ENCODE peak calls at places on chromosomes 16 and 17, in four cellular contexts. N is skeletal muscle cell, O is progenitor cell of endocrine pancreas, X is endodermal cell. U is an unnamed sample.

GRCh38 chr17:61393904-61394629 is 5.6 kb upstream of the TBX2 start:
- DNase-seq in O (no peak), X (peak), N (no peak), U (peak)

GRCh38 chr16:27316038-27316680 is 2.4 kb downstream of the IL4R start:
- DNase-seq in N (no peak), X (peak), O (no peak), U (no peak)

GRCh38 chr17:8964801-8965393 is 610 bp downstream of the PIK3R5 start:
- DNase-seq in X (no peak), O (no peak), N (no peak), U (peak)

GRCh38 chr17:82015311-82015971 is 7.2 kb downstream of the CENPX start:
- DNase-seq in X (no peak), N (no peak), O (no peak), U (no peak)

GRCh38 chr16:69494993-69495392 is 70.6 kb downstream of the CYB5B start:
- DNase-seq in X (peak), O (no peak), N (no peak), U (peak)

GRCh38 chr16:47699090-47699489 is 238.0 kb downstream of the PHKB start:
- DNase-seq in X (no peak), O (no peak), N (no peak), U (no peak)

GRCh38 chr16:83606486-83607030 is 201.2 kb upstream of the HSBP1 start:
- DNase-seq in X (peak), O (no peak), N (no peak), U (no peak)

GRCh38 chr16:21167360-21167759 is 8.9 kb downstream of the LDAF1 start:
- DNase-seq in O (no peak), X (no peak), N (peak), U (no peak)

GRCh38 chr17:44607836-44608690 is 48.2 kb upstream of the MEIOC start:
- DNase-seq in X (peak), O (peak), N (peak), U (peak)

GRCh38 chr17:31321481-31321880 is at the start of gene EVI2A:
- DNase-seq in X (no peak), O (no peak), N (peak), U (no peak)

GRCh38 chr17:18256351-18256750 is 2.2 kb downstream of the FLII start:
- DNase-seq in X (no peak), O (no peak), N (no peak), U (no peak)

GRCh38 chr17:16258916-16259315 is 41.9 kb downstream of the PIGL start:
- DNase-seq in O (no peak), N (peak), X (no peak), U (no peak)

GRCh38 chr17:16922386-16923096 is 49.4 kb downstream of the TNFRSF13B start:
- DNase-seq in N (no peak), X (peak), O (no peak), U (no peak)

GRCh38 chr16:4936181-4936990 is 562 bp downstream of the PPL start:
- DNase-seq in X (peak), O (peak), N (no peak), U (peak)

GRCh38 chr17:81053043-81053970 is 18.4 kb downstream of the BAIAP2 start:
- DNase-seq in O (no peak), X (no peak), N (no peak), U (no peak)

GRCh38 chr17:8681175-8681949 is 50.8 kb upstream of the MYH10 start:
- DNase-seq in N (peak), X (no peak), O (no peak), U (no peak)

GRCh38 chr17:68196394-68197090 is 51.3 kb upstream of the AMZ2 start:
- DNase-seq in X (no peak), O (no peak), N (no peak), U (peak)

GRCh38 chr17:34584805-34585416 is 5.5 kb downstream of the TMEM132E start:
- DNase-seq in N (no peak), X (no peak), O (no peak), U (no peak)

GRCh38 chr16:60605176-60605575 is 1431.1 kb downstream of the CDH8 start:
- DNase-seq in X (peak), N (no peak), O (no peak), U (peak)

GRCh38 chr16:27749946-27750345 is 200.0 kb downstream of the KATNIP start:
- DNase-seq in X (no peak), O (no peak), N (no peak), U (no peak)

GRCh38 chr17:67582632-67583230 is 135.0 kb upstream of the NOL11 start:
- DNase-seq in O (no peak), N (no peak), X (peak), U (peak)

GRCh38 chr17:40416671-40417070 is 1.0 kb downstream of the TOP2A start:
- DNase-seq in N (no peak), O (no peak), X (no peak), U (no peak)

GRCh38 chr16:71514476-71514875 is 11.8 kb upstream of the CHST4 start:
- DNase-seq in O (no peak), X (no peak), N (no peak), U (no peak)

GRCh38 chr17:45177563-45177962 is 15.9 kb downstream of the HEXIM2 start:
- DNase-seq in X (no peak), N (no peak), O (no peak), U (no peak)

GRCh38 chr16:57609541-57610401 is 18.7 kb upstream of the ADGRG1 start:
- DNase-seq in O (no peak), N (no peak), X (peak), U (peak)

GRCh38 chr16:6492742-6493141 is 839.9 kb upstream of the RBFOX1 start:
- DNase-seq in N (no peak), X (no peak), O (no peak), U (no peak)